ENCODE peak calls at places on chromosomes 13 and 19, in seven cellular contexts. P, Y, N, F, G, X and E are unnamed samples.

GRCh38 chr13:96474158-96474606 is 384.3 kb downstream of the HS6ST3 start:
- DNase-seq in P (no peak), Y (no peak), N (no peak), F (no peak), G (no peak), X (no peak), E (no peak)

GRCh38 chr19:35868172-35868822 is at the start of gene APLP1:
- DNase-seq in P (no peak), Y (peak; percentile 72), N (peak; percentile 61), F (no peak), G (peak; percentile 59), X (no peak), E (peak; percentile 45)

GRCh38 chr13:72341904-72342303 is 385.5 kb downstream of the MZT1 start:
- DNase-seq in P (no peak), Y (no peak), N (no peak), F (no peak), G (no peak), X (no peak), E (no peak)

GRCh38 chr19:17766543-17767131 is 15.4 kb downstream of the FCHO1 start:
- DNase-seq in P (no peak), Y (peak; percentile 94), N (peak; percentile 71), F (peak; percentile 77), G (peak; percentile 94), X (peak; percentile 77), E (peak; percentile 91)

GRCh38 chr19:19820774-19821315 is 705 bp downstream of the ZNF506 start:
- DNase-seq in P (no peak), Y (no peak), N (no peak), F (no peak), G (no peak), X (no peak), E (no peak)

GRCh38 chr19:6528544-6529121 is 2.2 kb upstream of the TNFSF9 start:
- DNase-seq in P (no peak), Y (peak; percentile 38), N (no peak), F (no peak), G (peak; percentile 51), X (peak; percentile 44), E (no peak)

GRCh38 chr13:83879431-83880171 is 2.7 kb downstream of the SLITRK1 start:
- DNase-seq in P (no peak), Y (no peak), N (no peak), F (no peak), G (no peak), X (no peak), E (no peak)

GRCh38 chr13:32638739-32639138 is 52.5 kb downstream of the PDS5B start:
- DNase-seq in P (no peak), Y (no peak), N (no peak), F (no peak), G (no peak), X (no peak), E (no peak)

GRCh38 chr13:77696006-77696862 is 1.3 kb upstream of the SLAIN1 start:
- DNase-seq in P (no peak), Y (no peak), N (no peak), F (no peak), G (no peak), X (no peak), E (no peak)

DNA sequence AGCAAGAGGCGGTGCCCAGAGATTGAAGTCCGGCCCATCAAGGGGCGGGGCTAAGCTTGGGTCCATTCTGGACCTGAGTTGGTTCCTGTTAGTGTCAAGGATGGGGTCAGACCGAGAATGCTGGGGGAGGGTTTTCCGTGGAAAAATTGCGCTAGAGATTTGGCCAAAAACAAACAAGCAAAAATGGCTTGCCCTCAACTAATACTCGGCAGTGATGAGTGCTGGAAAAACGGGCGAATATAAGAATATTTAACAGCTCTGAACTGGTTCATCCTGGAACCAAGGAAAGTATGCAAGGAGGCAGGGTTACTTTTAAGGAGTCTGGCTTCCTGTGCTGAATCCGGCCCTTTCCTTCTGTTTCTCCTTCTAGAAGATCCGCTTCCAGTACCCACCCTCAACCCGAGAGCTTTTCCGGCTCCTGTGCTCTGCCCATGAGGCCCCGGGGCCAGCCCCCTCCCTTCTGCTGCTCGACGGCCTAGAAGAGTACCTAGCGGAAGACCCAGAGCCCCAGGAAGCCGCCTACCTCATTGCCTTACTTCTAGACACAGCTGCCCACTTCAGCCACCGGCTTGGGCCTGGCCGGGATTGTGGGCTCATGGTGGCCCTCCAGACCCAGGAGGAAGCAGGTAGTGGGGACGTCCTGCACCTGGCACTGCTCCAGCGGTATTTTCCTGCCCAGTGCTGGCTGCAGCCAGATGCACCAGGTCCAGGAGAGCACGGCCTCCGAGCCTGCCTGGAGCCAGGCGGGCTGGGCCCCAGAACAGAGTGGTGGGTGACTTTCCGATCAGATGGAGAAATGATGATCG is 880 bp downstream of the SWSAP1 start:
- DNase-seq in P (no peak), Y (peak; percentile 65), N (no peak), F (no peak), G (peak; percentile 74), X (peak; percentile 17), E (peak; percentile 71)
- TF ChIP-seq POLR2A in P (no peak), Y (peak; percentile 88), N (no peak), F (no peak), G (peak; percentile 74), X (peak; percentile 71), E (peak; percentile 36)

GRCh38 chr13:67048793-67049150 is 181.4 kb downstream of the PCDH9 start:
- DNase-seq in P (no peak), Y (no peak), N (no peak), F (peak; percentile 82), G (no peak), X (no peak), E (no peak)

GRCh38 chr13:67048084-67048792 is 181.9 kb downstream of the PCDH9 start:
- DNase-seq in P (no peak), Y (no peak), N (no peak), F (peak; percentile 93), G (no peak), X (no peak), E (no peak)

GRCh38 chr13:67052550-67053237 is 177.4 kb downstream of the PCDH9 start:
- DNase-seq in P (no peak), Y (no peak), N (no peak), F (no peak), G (no peak), X (no peak), E (no peak)

GRCh38 chr13:67045357-67045756 is 184.8 kb downstream of the PCDH9 start:
- DNase-seq in P (no peak), Y (no peak), N (no peak), F (no peak), G (no peak), X (no peak), E (no peak)

DNA sequence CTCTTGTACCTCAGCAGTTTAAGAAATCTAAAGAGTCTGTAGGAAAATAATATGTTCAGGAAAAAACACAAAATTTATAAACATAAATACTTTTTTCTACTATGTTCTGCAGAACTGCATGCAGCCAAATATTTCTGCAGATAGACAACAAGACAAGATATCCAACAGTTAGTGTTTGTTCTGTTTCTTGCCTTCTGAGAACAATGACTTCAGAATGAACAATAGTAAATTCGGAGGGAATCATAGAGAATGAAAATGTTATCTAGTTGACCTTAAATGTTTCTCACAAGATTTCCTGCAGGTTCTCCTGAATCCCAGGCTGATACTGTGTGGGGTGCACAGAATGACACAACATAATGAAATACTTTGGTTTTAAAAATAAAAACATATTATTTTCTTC is 180.4 kb downstream of the PCDH9 start:
- DNase-seq in P (no peak), Y (no peak), N (no peak), F (no peak), G (no peak), X (no peak), E (no peak)
- H3K27ac ChIP-seq in P (no peak overlapping the region), Y (no peak overlapping the region), N (no peak overlapping the region), F (no peak overlapping the region), G (no peak overlapping the region), X (no peak overlapping the region), E (no peak overlapping the region)

GRCh38 chr19:32879741-32880140 is 10.2 kb upstream of the SLC7A9 start:
- DNase-seq in P (no peak), Y (no peak), N (no peak), F (no peak), G (no peak), X (no peak), E (no peak)
- TF ChIP-seq POLR2A in P (no peak), Y (no peak), N (no peak), F (no peak), G (no peak), X (no peak), E (no peak)

GRCh38 chr19:986083-986482 is 1.9 kb downstream of the WDR18 start:
- DNase-seq in P (no peak), Y (no peak), N (no peak), F (no peak), G (no peak), X (no peak), E (no peak)

GRCh38 chr19:982567-983170 is 1.5 kb upstream of the WDR18 start:
- DNase-seq in P (no peak), Y (peak; percentile 72), N (peak; percentile 63), F (peak; percentile 31), G (peak; percentile 82), X (peak; percentile 55), E (peak; percentile 73)

GRCh38 chr19:988081-988480 is 3.9 kb downstream of the WDR18 start:
- DNase-seq in P (no peak), Y (no peak), N (no peak), F (no peak), G (no peak), X (no peak), E (no peak)

GRCh38 chr19:980133-980998 is 3.8 kb upstream of the WDR18 start:
- DNase-seq in P (no peak), Y (no peak), N (no peak), F (no peak), G (no peak), X (no peak), E (no peak)

DNA sequence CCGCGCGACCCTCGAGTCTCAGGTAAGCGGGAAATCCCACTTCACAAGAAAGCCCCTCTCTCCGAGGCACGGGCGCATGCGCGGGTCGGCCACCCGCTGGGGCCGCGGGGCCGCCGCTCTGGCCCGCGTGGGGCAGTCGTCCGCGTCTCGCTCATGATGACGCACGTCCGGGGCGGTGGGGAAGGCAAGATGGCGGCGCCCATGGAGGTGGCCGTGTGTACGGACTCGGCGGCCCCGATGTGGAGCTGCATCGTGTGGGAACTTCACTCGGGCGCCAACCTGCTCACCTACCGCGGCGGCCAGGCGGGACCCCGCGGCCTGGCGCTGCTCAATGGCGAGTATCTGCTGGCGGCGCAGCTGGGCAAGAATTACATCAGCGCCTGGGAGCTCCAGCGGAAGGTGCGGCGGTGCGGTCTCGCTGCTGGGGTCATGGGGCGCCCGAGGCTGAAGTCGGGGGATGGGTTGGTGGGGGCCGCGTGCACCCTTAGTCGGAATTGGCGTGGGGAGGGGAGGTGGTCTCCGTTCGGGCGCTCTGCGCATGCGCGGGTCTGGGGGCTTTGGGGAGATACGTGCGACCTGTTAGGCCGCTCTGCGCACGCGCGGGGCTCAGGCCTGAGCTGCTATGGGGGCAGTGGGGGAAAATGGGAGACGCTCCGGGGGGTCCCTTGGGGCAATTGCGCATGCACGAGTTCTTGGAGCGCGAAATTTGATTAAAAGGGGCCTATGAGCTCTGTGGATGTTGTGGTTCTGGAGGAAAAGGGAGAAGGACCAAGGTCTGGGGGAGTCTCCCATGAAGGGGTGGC is at the start of gene WDR18:
- DNase-seq in P (peak; percentile 56), Y (peak; percentile 95), N (peak; percentile 93), F (peak; percentile 81), G (peak; percentile 94), X (peak; percentile 91), E (peak; percentile 94)
- H3K27ac ChIP-seq in P (peak within 1 kb of the TSS; percentile 96), Y (peak within 1 kb of the TSS; percentile 75), N (peak within 1 kb of the TSS; percentile 91), F (peak within 1 kb of the TSS; percentile 96), G (peak within 1 kb of the TSS; percentile 87), X (peak within 1 kb of the TSS; percentile 95), E (peak within 1 kb of the TSS; percentile 80)